ENCODE peak calls at places on chromosomes 11 and 22, in four cellular contexts. L, V, G and T are unnamed samples. For H3K4me1, the result is how much of the 10 kb centered on the place peaks cover.

GRCh38 chr11:44611088-44611487 is 45.6 kb downstream of the CD82 start:
- DNase-seq in V (no peak), G (no peak), L (no peak), T (no peak)

GRCh38 chr22:28246392-28246791 is 327.3 kb upstream of the PITPNB start:
- DNase-seq in L (no peak), V (no peak), G (no peak), T (no peak)

GRCh38 chr11:93089474-93090102 is 108.2 kb downstream of the SLC36A4 start:
- DNase-seq in L (no peak), G (no peak), V (peak), T (peak)

GRCh38 chr22:42052765-42053164 is 17.8 kb downstream of the NAGA start:
- DNase-seq in V (no peak), L (no peak), G (no peak), T (no peak)

GRCh38 chr11:75345455-75346224 is 5.8 kb downstream of the ARRB1 start:
- DNase-seq in L (no peak), V (no peak), G (no peak), T (no peak)

GRCh38 chr11:2518983-2519340 is 74.2 kb downstream of the KCNQ1 start:
- DNase-seq in L (peak), V (no peak), G (peak), T (peak)

GRCh38 chr11:67666676-67667489 is 7.5 kb downstream of the ALDH3B2 start:
- DNase-seq in L (no peak), G (no peak), V (peak), T (no peak)

GRCh38 chr11:132925825-132926469 is 606.4 kb downstream of the OPCML start:
- DNase-seq in V (no peak), L (no peak), G (no peak), T (no peak)

GRCh38 chr11:78800756-78801155 is 226.1 kb upstream of the NARS2 start:
- DNase-seq in V (no peak), G (no peak), L (no peak), T (no peak)

GRCh38 chr11:35352107-35352888 is 67.1 kb downstream of the SLC1A2 start:
- DNase-seq in V (peak), G (peak), L (no peak), T (no peak)

GRCh38 chr22:24843048-24843447 is 37.0 kb downstream of the SGSM1 start:
- DNase-seq in G (no peak), V (no peak), L (no peak), T (no peak)

GRCh38 chr22:32352681-32353080 is 5.0 kb upstream of the RFPL3 start:
- DNase-seq in L (no peak), V (no peak), G (no peak), T (no peak)

GRCh38 chr22:50260434-50260800 is 1.1 kb downstream of the MAPK12 start:
- DNase-seq in G (no peak), V (no peak), L (no peak), T (no peak)
- H3K4me3 ChIP-seq in G (peak), V (peak), L (peak), T (peak)

GRCh38 chr11:12682288-12682687 is 8.1 kb downstream of the TEAD1 start:
- DNase-seq in G (no peak), L (no peak), V (no peak), T (no peak)
- H3K4me1 ChIP-seq in G (half or more), L (half or more), V (under half), T (under half)

GRCh38 chr22:29479417-29480261 is at the start of gene NEFH:
- DNase-seq in V (no peak), G (no peak), L (no peak), T (peak)
- H3K4me3 ChIP-seq in V (peak), G (peak), L (peak), T (peak)

GRCh38 chr22:18077639-18078328 is at the start of gene PEX26:
- DNase-seq in L (peak), V (peak), G (peak), T (peak)
- H3K4me1 ChIP-seq in L (under half), V (under half), G (under half), T (under half)

DNA sequence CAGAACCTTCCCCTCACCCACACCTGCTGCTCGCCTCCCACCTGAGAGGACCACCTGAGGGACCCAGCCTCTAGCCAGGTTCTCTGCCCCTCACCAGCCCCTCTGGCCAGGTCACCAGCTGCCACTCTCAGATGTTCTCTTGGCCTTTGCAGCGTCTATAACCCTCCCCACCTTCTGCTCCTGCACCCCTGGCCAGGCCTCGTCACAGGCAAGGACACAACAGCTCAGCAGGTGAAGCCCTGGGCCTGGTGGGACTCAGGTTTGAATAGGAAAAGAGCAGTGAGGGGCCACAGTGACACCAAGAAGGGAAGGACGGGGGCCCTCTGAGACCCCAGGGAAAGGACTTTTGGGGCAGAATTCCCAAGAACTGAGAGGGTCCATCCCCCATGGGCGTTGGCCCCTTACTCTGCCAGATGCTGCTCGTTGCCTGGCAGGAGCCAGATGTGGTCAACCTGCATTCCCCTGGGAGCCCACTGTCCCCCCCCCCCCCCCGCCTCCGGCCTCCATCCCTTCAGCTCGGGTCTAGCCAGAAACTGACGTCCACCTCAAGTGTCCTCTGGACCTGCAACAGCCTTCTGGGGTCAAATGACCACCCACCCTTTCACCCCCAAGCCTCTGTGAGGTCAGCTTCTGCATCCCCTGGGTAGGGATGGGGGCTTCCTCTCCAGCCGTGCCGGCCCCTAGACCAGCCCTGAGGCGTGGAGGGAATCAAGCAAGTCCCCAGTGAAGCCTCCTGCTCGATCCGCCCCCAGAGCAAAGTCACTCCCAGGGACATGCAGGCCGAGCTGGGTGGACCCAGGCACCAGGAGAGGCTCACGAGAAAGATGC is 28.7 kb downstream of the SBF1 start:
- DNase-seq in L (no peak), V (no peak), G (no peak), T (no peak)
- H3K4me3 ChIP-seq in L (no peak), V (no peak), G (no peak), T (no peak)

DNA sequence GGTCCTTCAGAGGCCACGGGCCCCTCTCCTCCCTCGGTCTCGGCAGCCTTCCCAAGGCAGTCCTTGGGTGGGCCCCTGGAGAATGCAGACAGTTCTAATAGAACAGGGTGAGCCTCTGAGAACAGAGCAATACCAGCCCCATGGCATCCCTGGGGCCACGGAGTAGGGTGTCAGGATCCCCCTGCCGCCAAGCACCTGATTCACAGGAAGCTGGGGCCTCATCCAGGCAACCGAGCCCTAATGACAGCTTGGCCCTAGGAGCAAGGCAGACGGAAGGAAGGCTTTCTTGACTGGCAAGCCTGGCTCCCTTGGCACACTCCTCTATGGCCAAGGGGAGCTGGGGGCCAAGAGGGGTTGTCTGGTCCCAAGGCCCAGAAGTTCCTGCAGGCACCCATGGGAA is 15.2 kb downstream of the TXN2 start:
- DNase-seq in G (no peak), V (no peak), L (peak), T (no peak)
- H3K4me1 ChIP-seq in G (half or more), V (under half), L (half or more), T (under half)

DNA sequence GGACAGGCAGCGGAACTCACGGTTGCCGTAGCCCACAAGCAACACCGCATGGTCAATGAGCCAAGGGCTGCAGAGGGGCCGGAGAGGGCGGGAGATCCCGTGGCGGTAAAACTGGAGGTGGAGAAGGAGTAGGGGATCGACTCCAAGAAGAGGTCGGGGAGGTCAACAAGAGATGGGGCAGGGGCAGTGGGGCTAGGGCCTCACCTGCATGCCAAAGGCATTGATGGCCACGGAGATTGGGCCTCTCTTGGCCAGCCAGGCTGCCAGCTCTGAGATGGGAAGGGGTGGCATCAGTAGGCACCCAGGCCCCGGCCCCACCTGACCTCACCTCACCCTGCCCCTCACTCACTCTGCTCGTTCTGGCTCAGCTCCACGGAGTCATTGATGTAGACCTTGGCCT is 3.9 kb downstream of the CTSF start:
- DNase-seq in G (no peak), V (no peak), L (no peak), T (no peak)
- H3K4me3 ChIP-seq in G (no peak), V (no peak), L (no peak), T (no peak)

DNA sequence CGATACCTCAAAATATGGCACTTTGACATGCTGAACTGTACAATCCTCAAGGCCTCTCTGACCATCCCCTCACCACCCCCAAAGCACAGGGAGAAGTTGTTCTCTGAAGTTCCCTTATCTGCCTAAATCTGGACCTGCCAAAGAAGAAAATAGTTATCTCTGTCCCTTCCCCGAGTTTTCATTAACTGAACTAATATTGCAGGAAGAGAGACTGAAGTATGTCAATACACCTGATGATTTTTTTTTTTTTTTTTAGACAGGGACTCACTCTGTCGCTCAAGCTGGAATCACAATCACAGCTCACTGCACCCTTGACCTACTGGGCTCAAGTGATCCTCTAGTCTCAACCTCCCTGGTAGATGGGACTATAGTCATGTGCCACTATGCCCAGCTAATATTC is 75.0 kb downstream of the SIK3 start:
- DNase-seq in V (no peak), L (no peak), G (no peak), T (no peak)
- H3K4me1 ChIP-seq in V (under half), L (under half), G (under half), T (under half)

GRCh38 chr11:46524201-46524600 is 69.6 kb downstream of the AMBRA1 start:
- DNase-seq in G (no peak), L (no peak), V (no peak), T (no peak)
- H3K4me3 ChIP-seq in G (no peak), L (no peak), V (no peak), T (no peak)

GRCh38 chr22:45238431-45239377 is 2.0 kb downstream of the KIAA0930 start:
- DNase-seq in V (no peak), G (no peak), L (no peak), T (no peak)
- H3K4me1 ChIP-seq in V (under half), G (under half), L (under half), T (under half)